ENCODE peak calls at places on chromosomes 16 and 17, in ten cellular contexts. One of them, this sample, is unnamed.

GRCh38 chr16:80824623-80825364 is 20.4 kb upstream of the CDYL2 start:
- DNase-seq in heart right ventricle: no peak
- DNase-seq in fibroblast of lung: peak
- DNase-seq in PC-3: peak
- DNase-seq in gastrocnemius medialis: no peak
- DNase-seq in dorsolateral prefrontal cortex: no peak
- DNase-seq in cardiac fibroblast: peak
- DNase-seq in neural progenitor cell: peak
- DNase-seq in CD8-positive, alpha-beta T cell: no peak
- DNase-seq in MM.1S: peak
- DNase-seq in this sample: peak

GRCh38 chr17:38719284-38719942 is 10.7 kb upstream of the CISD3 start:
- DNase-seq in heart right ventricle: no peak
- DNase-seq in fibroblast of lung: no peak
- DNase-seq in PC-3: no peak
- DNase-seq in gastrocnemius medialis: no peak
- DNase-seq in dorsolateral prefrontal cortex: no peak
- DNase-seq in cardiac fibroblast: no peak
- DNase-seq in neural progenitor cell: peak
- DNase-seq in CD8-positive, alpha-beta T cell: no peak
- DNase-seq in MM.1S: no peak
- DNase-seq in this sample: no peak

GRCh38 chr17:79053251-79053925 is 21.2 kb upstream of the ENGASE start:
- DNase-seq in heart right ventricle: no peak
- DNase-seq in fibroblast of lung: no peak
- DNase-seq in PC-3: peak
- DNase-seq in gastrocnemius medialis: no peak
- DNase-seq in dorsolateral prefrontal cortex: no peak
- DNase-seq in cardiac fibroblast: peak
- DNase-seq in neural progenitor cell: no peak
- DNase-seq in CD8-positive, alpha-beta T cell: no peak
- DNase-seq in MM.1S: no peak
- DNase-seq in this sample: no peak

GRCh38 chr16:51666821-51667220 is 515.8 kb upstream of the SALL1 start:
- DNase-seq in heart right ventricle: no peak
- DNase-seq in fibroblast of lung: no peak
- DNase-seq in PC-3: no peak
- DNase-seq in gastrocnemius medialis: no peak
- DNase-seq in dorsolateral prefrontal cortex: no peak
- DNase-seq in cardiac fibroblast: no peak
- DNase-seq in neural progenitor cell: no peak
- DNase-seq in CD8-positive, alpha-beta T cell: no peak
- DNase-seq in MM.1S: no peak
- DNase-seq in this sample: no peak

GRCh38 chr17:52025231-52025630 is 133.3 kb downstream of the CA10 start:
- DNase-seq in heart right ventricle: no peak
- DNase-seq in fibroblast of lung: no peak
- DNase-seq in PC-3: no peak
- DNase-seq in gastrocnemius medialis: no peak
- DNase-seq in dorsolateral prefrontal cortex: no peak
- DNase-seq in cardiac fibroblast: peak
- DNase-seq in neural progenitor cell: no peak
- DNase-seq in CD8-positive, alpha-beta T cell: no peak
- DNase-seq in MM.1S: no peak
- DNase-seq in this sample: no peak

GRCh38 chr17:48180842-48181241 is 73.3 kb downstream of the SNX11 start:
- DNase-seq in heart right ventricle: no peak
- DNase-seq in fibroblast of lung: no peak
- DNase-seq in PC-3: no peak
- DNase-seq in gastrocnemius medialis: no peak
- DNase-seq in dorsolateral prefrontal cortex: no peak
- DNase-seq in cardiac fibroblast: no peak
- DNase-seq in neural progenitor cell: no peak
- DNase-seq in CD8-positive, alpha-beta T cell: no peak
- DNase-seq in MM.1S: no peak
- DNase-seq in this sample: no peak

GRCh38 chr17:9729735-9730420 is 61.5 kb downstream of the DHRS7C start:
- DNase-seq in heart right ventricle: no peak
- DNase-seq in fibroblast of lung: no peak
- DNase-seq in PC-3: peak
- DNase-seq in gastrocnemius medialis: no peak
- DNase-seq in dorsolateral prefrontal cortex: no peak
- DNase-seq in cardiac fibroblast: peak
- DNase-seq in neural progenitor cell: no peak
- DNase-seq in CD8-positive, alpha-beta T cell: no peak
- DNase-seq in MM.1S: no peak
- DNase-seq in this sample: peak

GRCh38 chr17:64781394-64781793 is 119.3 kb upstream of the SMURF2 start:
- DNase-seq in heart right ventricle: peak
- DNase-seq in fibroblast of lung: no peak
- DNase-seq in PC-3: no peak
- DNase-seq in gastrocnemius medialis: no peak
- DNase-seq in dorsolateral prefrontal cortex: no peak
- DNase-seq in cardiac fibroblast: peak
- DNase-seq in neural progenitor cell: peak
- DNase-seq in CD8-positive, alpha-beta T cell: peak
- DNase-seq in MM.1S: peak
- DNase-seq in this sample: no peak

GRCh38 chr17:54771409-54771808 is 129.2 kb upstream of the TOM1L1 start:
- DNase-seq in heart right ventricle: no peak
- DNase-seq in fibroblast of lung: no peak
- DNase-seq in PC-3: no peak
- DNase-seq in gastrocnemius medialis: no peak
- DNase-seq in dorsolateral prefrontal cortex: no peak
- DNase-seq in cardiac fibroblast: no peak
- DNase-seq in neural progenitor cell: no peak
- DNase-seq in CD8-positive, alpha-beta T cell: no peak
- DNase-seq in MM.1S: no peak
- DNase-seq in this sample: no peak

GRCh38 chr16:25006504-25007055 is 8.6 kb downstream of the ARHGAP17 start:
- DNase-seq in heart right ventricle: no peak
- DNase-seq in fibroblast of lung: peak
- DNase-seq in PC-3: no peak
- DNase-seq in gastrocnemius medialis: no peak
- DNase-seq in dorsolateral prefrontal cortex: no peak
- DNase-seq in cardiac fibroblast: peak
- DNase-seq in neural progenitor cell: no peak
- DNase-seq in CD8-positive, alpha-beta T cell: no peak
- DNase-seq in MM.1S: no peak
- DNase-seq in this sample: no peak

GRCh38 chr17:76354317-76354729 is 607 bp upstream of the PRPSAP1 start:
- DNase-seq in heart right ventricle: no peak
- DNase-seq in fibroblast of lung: no peak
- DNase-seq in PC-3: no peak
- DNase-seq in gastrocnemius medialis: no peak
- DNase-seq in dorsolateral prefrontal cortex: no peak
- DNase-seq in cardiac fibroblast: no peak
- DNase-seq in neural progenitor cell: no peak
- DNase-seq in CD8-positive, alpha-beta T cell: no peak
- DNase-seq in MM.1S: no peak
- DNase-seq in this sample: no peak

GRCh38 chr17:45040459-45040858 is 11.0 kb downstream of the DCAKD start:
- DNase-seq in heart right ventricle: no peak
- DNase-seq in fibroblast of lung: no peak
- DNase-seq in PC-3: no peak
- DNase-seq in gastrocnemius medialis: no peak
- DNase-seq in dorsolateral prefrontal cortex: no peak
- DNase-seq in cardiac fibroblast: no peak
- DNase-seq in neural progenitor cell: peak
- DNase-seq in CD8-positive, alpha-beta T cell: no peak
- DNase-seq in MM.1S: no peak
- DNase-seq in this sample: no peak

GRCh38 chr17:39240631-39241030 is 14.9 kb upstream of the STAC2 start:
- DNase-seq in heart right ventricle: no peak
- DNase-seq in fibroblast of lung: no peak
- DNase-seq in PC-3: no peak
- DNase-seq in gastrocnemius medialis: no peak
- DNase-seq in dorsolateral prefrontal cortex: no peak
- DNase-seq in cardiac fibroblast: no peak
- DNase-seq in neural progenitor cell: no peak
- DNase-seq in CD8-positive, alpha-beta T cell: no peak
- DNase-seq in MM.1S: no peak
- DNase-seq in this sample: no peak

GRCh38 chr16:74577882-74578366 is 29.0 kb downstream of the GLG1 start:
- DNase-seq in heart right ventricle: no peak
- DNase-seq in fibroblast of lung: peak
- DNase-seq in PC-3: peak
- DNase-seq in gastrocnemius medialis: no peak
- DNase-seq in dorsolateral prefrontal cortex: no peak
- DNase-seq in cardiac fibroblast: peak
- DNase-seq in neural progenitor cell: no peak
- DNase-seq in CD8-positive, alpha-beta T cell: no peak
- DNase-seq in MM.1S: no peak
- DNase-seq in this sample: no peak

GRCh38 chr17:47883589-47884426 is 12.2 kb upstream of the SP2 start:
- DNase-seq in heart right ventricle: no peak
- DNase-seq in fibroblast of lung: no peak
- DNase-seq in PC-3: no peak
- DNase-seq in gastrocnemius medialis: no peak
- DNase-seq in dorsolateral prefrontal cortex: no peak
- DNase-seq in cardiac fibroblast: no peak
- DNase-seq in neural progenitor cell: no peak
- DNase-seq in CD8-positive, alpha-beta T cell: no peak
- DNase-seq in MM.1S: no peak
- DNase-seq in this sample: no peak

GRCh38 chr17:72580321-72581127 is 459.7 kb downstream of the SOX9 start:
- DNase-seq in heart right ventricle: no peak
- DNase-seq in fibroblast of lung: no peak
- DNase-seq in PC-3: peak
- DNase-seq in gastrocnemius medialis: no peak
- DNase-seq in dorsolateral prefrontal cortex: no peak
- DNase-seq in cardiac fibroblast: no peak
- DNase-seq in neural progenitor cell: no peak
- DNase-seq in CD8-positive, alpha-beta T cell: no peak
- DNase-seq in MM.1S: no peak
- DNase-seq in this sample: no peak

GRCh38 chr17:73223626-73224616 is 31.1 kb downstream of the COG1 start:
- DNase-seq in heart right ventricle: no peak
- DNase-seq in fibroblast of lung: no peak
- DNase-seq in PC-3: no peak
- DNase-seq in gastrocnemius medialis: no peak
- DNase-seq in dorsolateral prefrontal cortex: no peak
- DNase-seq in cardiac fibroblast: peak
- DNase-seq in neural progenitor cell: no peak
- DNase-seq in CD8-positive, alpha-beta T cell: no peak
- DNase-seq in MM.1S: no peak
- DNase-seq in this sample: no peak

DNA sequence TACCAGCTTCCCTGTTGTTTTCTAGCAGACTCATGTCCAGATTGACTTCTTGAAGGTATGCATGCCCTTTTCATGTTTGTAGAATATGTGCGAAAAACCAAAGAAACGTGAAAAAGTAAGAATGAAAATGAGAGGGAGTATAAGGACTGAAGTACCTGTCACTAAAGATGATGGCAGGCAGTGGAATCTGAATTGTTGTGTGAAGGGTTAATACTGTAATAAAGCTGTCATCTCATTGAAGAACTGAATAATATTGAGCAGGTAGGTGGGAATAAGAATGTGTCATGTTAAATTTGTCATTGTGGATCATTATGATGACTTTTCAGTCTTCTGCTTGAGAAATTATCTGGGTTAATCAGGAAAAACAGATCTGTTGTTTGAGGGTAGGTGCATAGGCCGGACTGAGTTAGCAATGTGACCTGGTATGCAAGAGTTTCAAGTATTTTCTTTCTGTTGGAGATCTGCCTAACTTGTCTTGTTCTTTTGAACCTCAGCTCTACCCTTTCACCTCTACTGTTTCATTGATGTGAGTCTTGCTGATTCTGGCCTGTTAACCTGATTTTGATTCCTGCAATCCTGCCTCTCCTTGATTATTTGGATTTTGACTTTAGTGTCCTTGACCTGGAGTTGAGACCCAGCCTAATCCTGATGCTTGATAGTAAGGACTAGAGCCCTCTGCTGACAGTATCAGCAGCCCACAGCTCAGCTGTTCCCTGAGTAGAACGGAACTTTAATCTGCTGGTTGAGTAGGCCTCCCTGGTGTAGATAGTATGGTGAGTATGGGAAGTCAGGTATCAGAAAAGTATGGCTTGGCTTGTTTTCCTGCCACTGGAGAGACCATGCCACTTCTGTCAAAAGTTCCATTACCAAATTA is 64.6 kb downstream of the MAP2K4 start:
- DNase-seq in heart right ventricle: no peak
- DNase-seq in fibroblast of lung: no peak
- DNase-seq in PC-3: no peak
- DNase-seq in gastrocnemius medialis: no peak
- DNase-seq in dorsolateral prefrontal cortex: no peak
- DNase-seq in cardiac fibroblast: no peak
- DNase-seq in neural progenitor cell: no peak
- DNase-seq in CD8-positive, alpha-beta T cell: no peak
- DNase-seq in MM.1S: no peak
- DNase-seq in this sample: no peak
- TF ChIP-seq CTCF in heart right ventricle: no peak
- TF ChIP-seq CTCF in fibroblast of lung: no peak
- TF ChIP-seq CTCF in PC-3: no peak
- TF ChIP-seq CTCF in gastrocnemius medialis: no peak
- TF ChIP-seq CTCF in dorsolateral prefrontal cortex: no peak
- TF ChIP-seq CTCF in cardiac fibroblast: no peak
- TF ChIP-seq CTCF in neural progenitor cell: no peak
- TF ChIP-seq CTCF in CD8-positive, alpha-beta T cell: no peak
- TF ChIP-seq CTCF in MM.1S: no peak
- TF ChIP-seq CTCF in this sample: no peak

GRCh38 chr16:19861069-19861468 is 23.6 kb downstream of the GPRC5B start:
- DNase-seq in heart right ventricle: no peak
- DNase-seq in fibroblast of lung: no peak
- DNase-seq in PC-3: no peak
- DNase-seq in gastrocnemius medialis: no peak
- DNase-seq in dorsolateral prefrontal cortex: no peak
- DNase-seq in cardiac fibroblast: no peak
- DNase-seq in neural progenitor cell: no peak
- DNase-seq in CD8-positive, alpha-beta T cell: no peak
- DNase-seq in MM.1S: no peak
- DNase-seq in this sample: no peak
- H3K4me3 ChIP-seq in heart right ventricle: no peak
- H3K4me3 ChIP-seq in fibroblast of lung: no peak
- H3K4me3 ChIP-seq in PC-3: peak
- H3K4me3 ChIP-seq in gastrocnemius medialis: no peak
- H3K4me3 ChIP-seq in dorsolateral prefrontal cortex: peak
- H3K4me3 ChIP-seq in cardiac fibroblast: no peak
- H3K4me3 ChIP-seq in neural progenitor cell: peak
- H3K4me3 ChIP-seq in CD8-positive, alpha-beta T cell: no peak
- H3K4me3 ChIP-seq in MM.1S: no peak
- H3K4me3 ChIP-seq in this sample: no peak

GRCh38 chr16:68707341-68708152 is 29.5 kb upstream of the CDH1 start:
- DNase-seq in heart right ventricle: peak
- DNase-seq in fibroblast of lung: peak
- DNase-seq in PC-3: peak
- DNase-seq in gastrocnemius medialis: no peak
- DNase-seq in dorsolateral prefrontal cortex: no peak
- DNase-seq in cardiac fibroblast: peak
- DNase-seq in neural progenitor cell: peak
- DNase-seq in CD8-positive, alpha-beta T cell: no peak
- DNase-seq in MM.1S: no peak
- DNase-seq in this sample: peak
- TF ChIP-seq CTCF in heart right ventricle: no peak
- TF ChIP-seq CTCF in fibroblast of lung: no peak
- TF ChIP-seq CTCF in PC-3: peak
- TF ChIP-seq CTCF in gastrocnemius medialis: no peak
- TF ChIP-seq CTCF in dorsolateral prefrontal cortex: no peak
- TF ChIP-seq CTCF in cardiac fibroblast: peak
- TF ChIP-seq CTCF in neural progenitor cell: peak
- TF ChIP-seq CTCF in CD8-positive, alpha-beta T cell: no peak
- TF ChIP-seq CTCF in MM.1S: no peak
- TF ChIP-seq CTCF in this sample: peak

GRCh38 chr16:89711601-89712475 is 8.9 kb downstream of the VPS9D1 start:
- DNase-seq in heart right ventricle: peak
- DNase-seq in fibroblast of lung: peak
- DNase-seq in PC-3: peak
- DNase-seq in gastrocnemius medialis: no peak
- DNase-seq in dorsolateral prefrontal cortex: no peak
- DNase-seq in cardiac fibroblast: peak
- DNase-seq in neural progenitor cell: peak
- DNase-seq in CD8-positive, alpha-beta T cell: peak
- DNase-seq in MM.1S: peak
- DNase-seq in this sample: no peak
- H3K4me3 ChIP-seq in heart right ventricle: no peak
- H3K4me3 ChIP-seq in fibroblast of lung: peak
- H3K4me3 ChIP-seq in PC-3: peak
- H3K4me3 ChIP-seq in gastrocnemius medialis: no peak
- H3K4me3 ChIP-seq in dorsolateral prefrontal cortex: no peak
- H3K4me3 ChIP-seq in cardiac fibroblast: peak
- H3K4me3 ChIP-seq in neural progenitor cell: peak
- H3K4me3 ChIP-seq in CD8-positive, alpha-beta T cell: peak
- H3K4me3 ChIP-seq in MM.1S: peak
- H3K4me3 ChIP-seq in this sample: peak